ENCODE peak calls at places on chromosomes 7 and 10, in nine cellular contexts. L is GM23338, D is neural progenitor cell, M is uterus, H is endodermal cell, Z is ovary, W is SJCRH30, X is aorta, U is H1. O is an unnamed sample. For H3K4me1, the result is how much of the 10 kb centered on the place peaks cover.

GRCh38 chr10:16717617-16718395 is 99.4 kb downstream of the RSU1 start:
- DNase-seq in L (no peak), D (no peak), M (no peak), H (no peak), Z (no peak), W (peak), X (no peak), U (no peak), O (no peak)

GRCh38 chr10:5958077-5958476 is 19.3 kb downstream of the IL15RA start:
- DNase-seq in L (no peak), D (no peak), M (no peak), H (peak), Z (no peak), W (peak), X (no peak), U (no peak), O (no peak)

GRCh38 chr7:74012842-74013249 is 15.1 kb upstream of the ELN start:
- DNase-seq in L (peak), D (no peak), M (no peak), H (peak), Z (no peak), W (peak), X (peak), U (no peak), O (no peak)

GRCh38 chr7:28245108-28245868 is 64.7 kb upstream of the JAZF1 start:
- DNase-seq in L (peak), D (no peak), M (no peak), H (no peak), Z (no peak), W (no peak), X (no peak), U (no peak), O (no peak)

GRCh38 chr10:71246591-71247143 is 34.3 kb downstream of the UNC5B start:
- DNase-seq in L (no peak), D (no peak), M (no peak), H (no peak), Z (no peak), W (no peak), X (peak), U (no peak), O (no peak)

GRCh38 chr7:29139191-29139590 is 7.1 kb downstream of the CPVL start:
- DNase-seq in L (no peak), D (no peak), M (no peak), H (no peak), Z (no peak), W (no peak), X (no peak), U (no peak), O (no peak)

GRCh38 chr10:75624632-75625031 is 193.2 kb downstream of the LRMDA start:
- DNase-seq in L (no peak), D (no peak), M (no peak), H (no peak), Z (no peak), W (no peak), X (no peak), U (no peak), O (no peak)

GRCh38 chr7:125061776-125062397 is 132.3 kb upstream of the POT1 start:
- DNase-seq in L (no peak), D (peak), M (no peak), H (no peak), Z (no peak), W (peak), X (no peak), U (no peak), O (no peak)

GRCh38 chr7:45890902-45891461 is 2.7 kb downstream of the IGFBP1 start:
- DNase-seq in L (peak), D (peak), M (no peak), H (no peak), Z (no peak), W (peak), X (no peak), U (no peak), O (no peak)

GRCh38 chr7:105680505-105681187 is 99.4 kb upstream of the EFCAB10 start:
- DNase-seq in L (no peak), D (no peak), M (peak), H (no peak), Z (peak), W (no peak), X (no peak), U (no peak), O (peak)

GRCh38 chr10:12684784-12685183 is 316.7 kb downstream of the CCDC3 start:
- DNase-seq in L (no peak), D (no peak), M (no peak), H (no peak), Z (no peak), W (no peak), X (no peak), U (no peak), O (no peak)

GRCh38 chr7:55549457-55549856 is 22.8 kb downstream of the VOPP1 start:
- DNase-seq in L (no peak), D (no peak), M (no peak), H (no peak), Z (no peak), W (no peak), X (no peak), U (no peak), O (no peak)

GRCh38 chr7:55550838-55551537 is 21.3 kb downstream of the VOPP1 start:
- DNase-seq in L (no peak), D (no peak), M (no peak), H (peak), Z (no peak), W (no peak), X (no peak), U (no peak), O (no peak)

GRCh38 chr7:55550010-55550409 is 22.3 kb downstream of the VOPP1 start:
- DNase-seq in L (no peak), D (no peak), M (no peak), H (peak), Z (no peak), W (no peak), X (no peak), U (no peak), O (no peak)

GRCh38 chr7:55546826-55547225 is 25.5 kb downstream of the VOPP1 start:
- DNase-seq in L (no peak), D (no peak), M (peak), H (peak), Z (no peak), W (peak), X (peak), U (no peak), O (peak)

GRCh38 chr7:55548295-55548731 is 24.0 kb downstream of the VOPP1 start:
- DNase-seq in L (no peak), D (no peak), M (no peak), H (peak), Z (no peak), W (no peak), X (no peak), U (no peak), O (no peak)
- H3K4me1 ChIP-seq in L (half or more), D (under half), M (under half), H (under half), Z (under half), W (under half), X (under half), U (under half), O (under half)

GRCh38 chr10:47060356-47060755 is 149.1 kb downstream of the PTPN20 start:
- DNase-seq in L (no peak), D (no peak), M (no peak), H (peak), Z (no peak), W (no peak), X (no peak), U (no peak), O (no peak)
- H3K4me1 ChIP-seq in L (under half), D (under half), M (under half), H (under half), Z (under half), W (under half), X (under half), U (under half), O (under half)

GRCh38 chr10:69348824-69349541 is 67.7 kb downstream of the TACR2 start:
- DNase-seq in L (no peak), D (no peak), M (peak), H (no peak), Z (peak), W (no peak), X (peak), U (no peak), O (peak)

GRCh38 chr10:69353981-69354635 is 62.6 kb downstream of the TACR2 start:
- DNase-seq in L (no peak), D (no peak), M (no peak), H (no peak), Z (no peak), W (no peak), X (no peak), U (no peak), O (no peak)

GRCh38 chr10:69352569-69353264 is 64.0 kb downstream of the TACR2 start:
- DNase-seq in L (no peak), D (no peak), M (no peak), H (no peak), Z (no peak), W (no peak), X (no peak), U (no peak), O (no peak)

GRCh38 chr10:69349542-69349888 is 67.2 kb downstream of the TACR2 start:
- DNase-seq in L (no peak), D (no peak), M (no peak), H (no peak), Z (no peak), W (no peak), X (no peak), U (no peak), O (no peak)

DNA sequence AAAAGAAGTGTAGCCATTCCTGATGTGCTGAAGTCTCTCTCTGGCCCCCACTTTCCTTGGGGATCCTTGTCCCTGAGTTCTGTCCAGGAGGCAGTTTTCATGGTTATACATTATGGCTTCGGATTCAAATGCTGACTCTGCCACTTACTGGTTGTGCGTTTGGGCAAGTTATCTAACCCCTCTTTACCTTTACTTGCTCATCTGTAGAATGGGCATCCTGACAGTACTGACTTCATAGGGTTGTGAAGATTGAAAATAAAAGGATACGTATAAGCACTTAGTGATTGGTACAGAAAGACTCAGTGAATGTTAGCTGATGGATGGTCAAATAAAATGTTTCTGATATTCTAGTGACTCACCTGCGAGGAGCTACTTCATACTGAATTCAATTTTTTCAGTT is 65.1 kb downstream of the TACR2 start:
- DNase-seq in L (no peak), D (no peak), M (no peak), H (no peak), Z (no peak), W (no peak), X (no peak), U (no peak), O (no peak)
- H3K4me1 ChIP-seq in L (under half), D (under half), M (under half), H (under half), Z (under half), W (under half), X (under half), U (under half), O (under half)

DNA sequence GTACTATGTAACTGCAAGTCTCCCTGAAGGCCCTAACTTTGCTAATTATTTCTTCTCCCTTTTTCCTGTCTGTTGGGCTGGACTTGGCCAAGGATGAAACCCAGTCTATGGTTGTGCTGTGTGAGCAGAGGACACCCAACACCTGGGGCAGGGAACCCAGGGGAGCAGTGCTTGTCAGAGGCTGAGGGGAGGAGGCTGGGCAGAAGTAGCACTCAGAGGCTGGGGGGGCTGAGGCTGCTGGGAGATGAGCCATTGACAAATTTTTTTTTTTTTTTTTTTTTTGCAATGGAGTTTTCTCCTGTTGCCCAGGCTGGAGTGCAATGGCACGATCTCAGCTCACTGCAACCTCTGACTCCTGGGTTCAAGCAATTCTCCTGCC is 28.5 kb downstream of the TRIM8 start:
- DNase-seq in L (no peak), D (no peak), M (no peak), H (no peak), Z (no peak), W (no peak), X (no peak), U (no peak), O (no peak)
- H3K4me1 ChIP-seq in L (half or more), D (half or more), M (under half), H (under half), Z (under half), W (half or more), X (under half), U (half or more), O (half or more)

GRCh38 chr10:103665439-103665838 is 171.9 kb downstream of the NEURL1 start:
- DNase-seq in L (no peak), D (no peak), M (no peak), H (no peak), Z (no peak), W (no peak), X (no peak), U (no peak), O (no peak)
- H3K4me1 ChIP-seq in L (under half), D (under half), M (under half), H (under half), Z (under half), W (under half), X (under half), U (under half), O (half or more)

GRCh38 chr10:131909929-131910328 is 9.1 kb downstream of the PPP2R2D start:
- DNase-seq in L (no peak), D (no peak), M (no peak), H (peak), Z (peak), W (no peak), X (no peak), U (no peak), O (no peak)
- H3K4me1 ChIP-seq in L (under half), D (under half), M (under half), H (under half), Z (under half), W (under half), X (under half), U (under half), O (under half)

GRCh38 chr10:86959737-86960002 is 1.3 kb downstream of the SNCG start:
- DNase-seq in L (no peak), D (no peak), M (no peak), H (no peak), Z (no peak), W (no peak), X (no peak), U (no peak), O (no peak)
- H3K4me1 ChIP-seq in L (half or more), D (under half), M (under half), H (under half), Z (under half), W (under half), X (under half), U (half or more), O (under half)